ENCODE peak calls at places on chromosomes 11 and 22, in six cellular contexts. G, P, E, M, F and R are unnamed samples.

GRCh38 chr11:32586576-32587190 is 3.1 kb downstream of the EIF3M start:
- DNase-seq in G (no peak), P (peak), E (no peak), M (peak), F (no peak), R (no peak)

GRCh38 chr22:20926243-20926642 is 9.0 kb downstream of the CRKL start:
- DNase-seq in G (no peak), P (no peak), E (no peak), M (no peak), F (no peak), R (no peak)

GRCh38 chr22:46105494-46106278 is 44.6 kb upstream of the PPARA start:
- DNase-seq in G (no peak), P (peak), E (peak), M (peak), F (no peak), R (no peak)

GRCh38 chr11:93529707-93530467 is 13.3 kb downstream of the SMCO4 start:
- DNase-seq in G (no peak), P (peak), E (no peak), M (peak), F (no peak), R (no peak)

GRCh38 chr11:10352911-10353550 is 48.2 kb downstream of the ADM start:
- DNase-seq in G (no peak), P (no peak), E (no peak), M (no peak), F (no peak), R (no peak)

GRCh38 chr22:38162881-38163843 is 18.5 kb downstream of the PLA2G6 start:
- DNase-seq in G (no peak), P (no peak), E (no peak), M (no peak), F (no peak), R (no peak)

GRCh38 chr11:33997473-33998347 is 53.8 kb upstream of the CAPRIN1 start:
- DNase-seq in G (no peak), P (peak), E (no peak), M (no peak), F (no peak), R (no peak)

GRCh38 chr11:36465449-36466163 is 44.5 kb downstream of the TRAF6 start:
- DNase-seq in G (no peak), P (peak), E (no peak), M (peak), F (no peak), R (no peak)

GRCh38 chr11:116879789-116880402 is 42.5 kb upstream of the APOA1 start:
- DNase-seq in G (no peak), P (peak), E (no peak), M (peak), F (no peak), R (no peak)

GRCh38 chr11:113572349-113572748 is 97.2 kb upstream of the DRD2 start:
- DNase-seq in G (no peak), P (peak), E (no peak), M (no peak), F (no peak), R (no peak)

GRCh38 chr11:121459413-121460041 is 6.8 kb upstream of the SORL1-AS1 start:
- DNase-seq in G (no peak), P (no peak), E (no peak), M (no peak), F (no peak), R (no peak)

GRCh38 chr11:76166314-76166713 is 40.0 kb downstream of the WNT11 start:
- DNase-seq in G (no peak), P (no peak), E (no peak), M (no peak), F (peak), R (no peak)

GRCh38 chr11:88604255-88604654 is 266.7 kb upstream of the CTSC start:
- DNase-seq in G (no peak), P (peak), E (no peak), M (peak), F (no peak), R (no peak)

GRCh38 chr11:11057472-11057854 is 199.6 kb upstream of the ZBED5 start:
- DNase-seq in G (no peak), P (no peak), E (no peak), M (no peak), F (no peak), R (no peak)

GRCh38 chr11:12802418-12803085 is 128.3 kb downstream of the TEAD1 start:
- DNase-seq in G (peak), P (peak), E (no peak), M (peak), F (no peak), R (no peak)

GRCh38 chr11:80109652-80110051 is 668.8 kb upstream of the TENM4 start:
- DNase-seq in G (no peak), P (no peak), E (no peak), M (no peak), F (no peak), R (no peak)

GRCh38 chr11:2776351-2777061 is 76.7 kb upstream of the KCNQ1OT1 start:
- DNase-seq in G (peak), P (no peak), E (no peak), M (no peak), F (peak), R (peak)

GRCh38 chr11:132910016-132910760 is 622.1 kb downstream of the OPCML start:
- DNase-seq in G (no peak), P (no peak), E (no peak), M (no peak), F (peak), R (no peak)

GRCh38 chr11:59901306-59901705 is 22.7 kb downstream of the OOSP3 start:
- DNase-seq in G (no peak), P (peak), E (no peak), M (no peak), F (no peak), R (no peak)

GRCh38 chr11:122523841-122524531 is 131.5 kb upstream of the UBASH3B start:
- DNase-seq in G (no peak), P (no peak), E (peak), M (no peak), F (no peak), R (no peak)

GRCh38 chr11:79019981-79020380 is 420.8 kb downstream of the TENM4 start:
- DNase-seq in G (no peak), P (no peak), E (no peak), M (no peak), F (no peak), R (no peak)

GRCh38 chr22:33426451-33426850 is 368.3 kb upstream of the SYN3 start:
- DNase-seq in G (no peak), P (no peak), E (no peak), M (peak), F (no peak), R (no peak)

GRCh38 chr22:50357756-50358155 is 14.6 kb downstream of the PPP6R2 start:
- DNase-seq in G (no peak), P (no peak), E (no peak), M (no peak), F (no peak), R (no peak)

GRCh38 chr11:119172513-119172912 is 4.0 kb downstream of the NLRX1 start:
- DNase-seq in G (no peak), P (no peak), E (no peak), M (no peak), F (no peak), R (no peak)

GRCh38 chr11:49995559-49995958 is 13.2 kb upstream of the OR4C12 start:
- DNase-seq in G (no peak), P (peak), E (no peak), M (peak), F (peak), R (no peak)

GRCh38 chr11:36702330-36703054 is 104.5 kb upstream of the RAG2 start:
- DNase-seq in G (no peak), P (peak), E (no peak), M (peak), F (no peak), R (no peak)

GRCh38 chr11:93842461-93842860 is 8.0 kb downstream of the VSTM5 start:
- DNase-seq in G (no peak), P (peak), E (no peak), M (peak), F (no peak), R (no peak)

GRCh38 chr11:20676658-20677057 is 7.3 kb downstream of the NELL1 start:
- DNase-seq in G (no peak), P (no peak), E (no peak), M (no peak), F (no peak), R (no peak)

GRCh38 chr11:112004389-112004788 is 20.8 kb upstream of the DLAT start:
- DNase-seq in G (no peak), P (no peak), E (no peak), M (no peak), F (peak), R (no peak)

GRCh38 chr22:21992593-21993237 is 10.1 kb upstream of the TOP3B start:
- DNase-seq in G (no peak), P (no peak), E (no peak), M (no peak), F (no peak), R (no peak)

GRCh38 chr22:41197046-41197807 is 7.9 kb upstream of the L3MBTL2 start:
- DNase-seq in G (peak), P (peak), E (peak), M (peak), F (peak), R (peak)

GRCh38 chr11:124586247-124586860 is 16.6 kb downstream of the OR8A1 start:
- DNase-seq in G (no peak), P (peak), E (peak), M (peak), F (peak), R (no peak)

GRCh38 chr11:95585071-95585751 is 204.4 kb downstream of the FAM76B start:
- DNase-seq in G (no peak), P (peak), E (no peak), M (peak), F (no peak), R (no peak)

GRCh38 chr11:95586155-95586554 is 203.4 kb downstream of the FAM76B start:
- DNase-seq in G (no peak), P (no peak), E (no peak), M (no peak), F (no peak), R (no peak)

GRCh38 chr11:95584180-95584579 is 205.4 kb downstream of the FAM76B start:
- DNase-seq in G (no peak), P (peak), E (no peak), M (peak), F (no peak), R (no peak)

GRCh38 chr11:95585752-95586077 is 203.9 kb downstream of the FAM76B start:
- DNase-seq in G (no peak), P (no peak), E (no peak), M (no peak), F (no peak), R (no peak)

GRCh38 chr11:95584589-95584988 is 205.0 kb downstream of the FAM76B start:
- DNase-seq in G (no peak), P (no peak), E (no peak), M (no peak), F (no peak), R (no peak)
- TF ChIP-seq CTCF in G (no peak), P (no peak), E (no peak), M (no peak), F (no peak), R (no peak)

DNA sequence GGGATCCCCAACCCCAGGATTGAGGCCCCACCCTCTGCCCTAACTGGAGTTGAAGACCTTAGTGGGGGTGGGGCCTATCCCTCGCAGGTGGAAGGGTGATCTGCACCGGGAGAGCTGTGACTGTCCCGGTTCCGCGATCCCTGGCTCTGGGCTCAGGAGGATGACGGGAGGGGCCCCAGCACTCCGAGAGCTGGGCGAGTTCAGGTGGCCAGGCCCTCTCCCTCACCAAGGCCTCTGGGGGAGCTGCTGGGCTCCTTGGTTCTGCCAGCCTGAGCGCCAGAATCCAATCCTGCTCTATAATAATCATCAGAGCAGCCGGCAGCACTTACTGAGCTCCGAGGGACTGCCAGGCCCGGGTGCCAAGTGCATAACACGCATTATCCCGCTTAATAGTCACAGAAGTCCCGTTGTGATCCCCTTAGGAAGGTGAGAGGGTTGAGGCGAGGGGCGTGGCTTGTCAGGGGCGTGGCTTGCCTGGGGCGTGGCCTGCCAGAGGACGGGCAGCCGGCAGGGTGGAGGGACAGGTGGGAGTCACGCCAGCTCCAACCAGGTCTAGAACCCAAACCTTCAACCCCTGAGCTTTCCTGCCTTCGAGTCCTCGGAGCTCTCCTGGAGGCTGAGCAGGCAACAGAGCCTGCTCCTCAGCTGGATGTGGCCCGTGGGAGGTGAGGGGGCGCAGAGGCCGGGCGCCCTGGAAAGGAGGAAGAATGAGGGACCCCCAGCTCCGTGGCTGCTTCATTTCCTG is 7.2 kb upstream of the SYT7 start:
- DNase-seq in G (no peak), P (peak), E (peak), M (no peak), F (peak), R (peak)
- TF ChIP-seq CTCF in G (no peak), P (peak), E (peak), M (peak), F (no peak), R (no peak)

GRCh38 chr11:64100345-64100744 is 64.6 kb downstream of the FLRT1 start:
- DNase-seq in G (no peak), P (no peak), E (no peak), M (no peak), F (peak), R (no peak)
- TF ChIP-seq CTCF in G (no peak), P (no peak), E (no peak), M (peak), F (no peak), R (no peak)

DNA sequence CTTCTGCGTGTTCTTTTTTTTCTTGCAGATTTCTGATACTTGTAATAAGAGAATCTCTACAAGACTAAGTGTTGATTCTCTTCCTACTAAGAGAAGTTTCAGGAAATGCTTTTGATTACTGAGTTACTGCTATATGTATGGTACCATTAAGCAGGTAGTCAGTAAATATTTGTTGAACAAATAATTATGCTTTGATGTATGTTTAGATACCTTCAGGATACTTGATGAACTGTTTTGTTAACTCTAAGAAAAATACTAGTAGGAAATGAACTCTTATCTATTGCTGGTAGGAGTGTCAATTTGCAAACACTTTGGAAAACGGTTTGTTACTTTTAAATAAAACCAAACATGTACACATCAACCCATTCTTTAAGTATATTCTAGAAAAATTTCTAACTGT is 90.6 kb downstream of the TMEM135 start:
- DNase-seq in G (no peak), P (no peak), E (no peak), M (no peak), F (no peak), R (no peak)
- TF ChIP-seq CTCF in G (no peak), P (no peak), E (no peak), M (no peak), F (no peak), R (no peak)